ENCODE peak calls at places on chromosomes 12 and 14, in ten cellular contexts. H is transverse colon, V is pancreas, G is HepG2, E is thyroid gland, C is heart right ventricle, F is HCT116, Q is bronchial epithelial cell, B is GM12865, N is HFF-Myc. A is an unnamed sample.

GRCh38 chr12:92759634-92760268 is 57.0 kb downstream of the PLEKHG7 start:
- DNase-seq in B (no peak), Q (peak), G (no peak), E (no peak), N (peak), C (no peak), F (peak), H (no peak), V (no peak), A (peak)

GRCh38 chr12:30796508-30796780 is 41.7 kb upstream of the CAPRIN2 start:
- DNase-seq in N (no peak), V (peak), G (no peak), E (peak), H (peak), C (peak), Q (no peak), F (no peak), B (no peak), A (no peak)

GRCh38 chr14:61103541-61104339 is 122.7 kb downstream of the SLC38A6 start:
- DNase-seq in V (no peak), H (peak), B (peak), E (no peak), N (peak), G (peak), F (peak), Q (peak), C (no peak), A (peak)

GRCh38 chr14:57963071-57963470 is 97.2 kb upstream of the SLC35F4 start:
- DNase-seq in V (no peak), E (no peak), C (no peak), B (no peak), Q (no peak), H (no peak), N (no peak), F (no peak), G (peak), A (no peak)

GRCh38 chr14:74855945-74856344 is 20.0 kb downstream of the PROX2 start:
- DNase-seq in G (no peak), V (no peak), E (no peak), H (no peak), Q (no peak), F (no peak), C (no peak), N (no peak), B (no peak), A (no peak)

GRCh38 chr14:36151335-36151734 is 25.2 kb downstream of the PTCSC3 start:
- DNase-seq in V (no peak), Q (no peak), H (no peak), F (no peak), B (no peak), E (no peak), C (no peak), G (no peak), N (no peak), A (no peak)

GRCh38 chr12:106766393-106766826 is 8.1 kb upstream of the RIC8B start:
- DNase-seq in Q (no peak), N (no peak), G (no peak), B (no peak), F (no peak), E (peak), H (no peak), C (peak), V (no peak), A (no peak)

GRCh38 chr14:54194501-54194900 is 202.3 kb upstream of the CDKN3 start:
- DNase-seq in H (no peak), Q (no peak), E (no peak), B (no peak), C (no peak), N (no peak), F (no peak), V (no peak), G (no peak), A (no peak)

GRCh38 chr14:105847400-105847799 is 321.0 kb downstream of the TMEM121 start:
- DNase-seq in B (no peak), E (no peak), G (no peak), H (no peak), C (no peak), F (no peak), N (no peak), Q (no peak), V (no peak), A (no peak)

GRCh38 chr12:56129210-56129691 is 1.2 kb downstream of the ESYT1 start:
- DNase-seq in V (peak), C (peak), E (peak), G (no peak), N (no peak), Q (peak), B (peak), H (peak), F (no peak), A (no peak)

GRCh38 chr12:9687228-9687627 is 17.7 kb downstream of the CLEC2D start:
- DNase-seq in V (no peak), H (no peak), Q (peak), F (peak), G (no peak), C (no peak), E (no peak), N (peak), B (no peak), A (peak)

GRCh38 chr14:57389646-57390036 is 745 bp upstream of the NAA30 start:
- DNase-seq in F (no peak), Q (no peak), G (no peak), E (no peak), V (no peak), H (peak), C (no peak), N (no peak), B (no peak), A (no peak)

GRCh38 chr12:33575346-33575745 is 135.7 kb upstream of the SYT10 start:
- DNase-seq in Q (no peak), V (no peak), B (no peak), F (no peak), N (no peak), H (no peak), E (no peak), C (no peak), G (no peak), A (no peak)

GRCh38 chr12:80763874-80764273 is 47.2 kb downstream of the MYF5 start:
- DNase-seq in E (peak), C (no peak), B (peak), N (no peak), Q (peak), H (no peak), F (peak), G (peak), V (no peak), A (no peak)

GRCh38 chr14:37544407-37544806 is 50.6 kb downstream of the FOXA1 start:
- DNase-seq in H (peak), Q (no peak), V (no peak), B (no peak), G (no peak), C (no peak), N (no peak), E (no peak), F (no peak), A (no peak)

GRCh38 chr12:104958009-104958945 is at the start of gene SLC41A2:
- DNase-seq in H (peak), V (peak), E (peak), B (peak), F (peak), N (peak), C (peak), G (peak), Q (peak), A (peak)
- TF ChIP-seq CTCF in H (no peak), V (no peak), E (no peak), B (peak), F (no peak), N (no peak), C (peak), G (peak), Q (peak), A (peak)

GRCh38 chr14:52025952-52026510 is 36.7 kb downstream of the RTRAF start:
- DNase-seq in F (no peak), H (no peak), G (no peak), E (no peak), N (peak), V (no peak), Q (no peak), C (no peak), B (no peak), A (no peak)
- H3K4me3 ChIP-seq in F (no peak), H (no peak), G (no peak), E (no peak), N (no peak), V (no peak), Q (no peak), C (no peak), B (no peak), A (no peak)

DNA sequence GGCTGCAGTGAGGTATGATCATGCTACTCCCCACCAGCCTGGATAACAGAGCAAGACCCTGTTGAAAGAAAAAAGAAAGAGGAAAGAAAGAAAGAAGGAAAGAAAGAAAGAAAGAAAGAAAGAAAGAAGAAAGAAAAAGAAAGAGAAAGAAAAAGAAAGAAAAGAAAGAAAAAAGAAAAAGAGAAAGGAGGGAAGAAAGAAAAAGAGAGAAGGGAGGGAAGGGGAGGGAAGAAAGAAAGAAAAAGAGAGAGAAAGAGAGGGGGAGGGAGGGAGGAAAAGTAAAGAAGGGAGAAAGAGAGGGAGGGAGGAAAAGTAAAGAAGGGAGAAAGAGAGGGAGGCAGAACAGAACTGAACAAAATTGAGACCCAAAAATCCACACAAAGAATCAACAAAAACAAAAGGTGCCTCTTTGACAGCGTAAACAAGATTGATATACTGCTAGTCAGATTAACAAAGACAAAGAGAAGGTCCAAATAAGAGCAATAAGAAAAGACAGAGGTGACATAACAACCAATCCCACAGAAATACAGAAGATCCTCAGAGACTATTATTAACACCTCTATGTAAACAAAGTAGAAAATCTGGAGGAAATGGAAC is 293.9 kb upstream of the AMIGO2 start:
- DNase-seq in F (no peak), E (no peak), V (no peak), B (no peak), N (no peak), C (no peak), Q (no peak), H (no peak), G (no peak), A (no peak)
- TF ChIP-seq CTCF in F (no peak), E (no peak), V (no peak), B (no peak), N (no peak), C (no peak), Q (no peak), H (no peak), G (no peak), A (no peak)

GRCh38 chr14:81868172-81868571 is 334.5 kb upstream of the SEL1L start:
- DNase-seq in G (no peak), E (no peak), N (no peak), Q (no peak), V (no peak), B (no peak), F (no peak), H (no peak), C (no peak), A (no peak)
- H3K4me3 ChIP-seq in G (no peak), E (no peak), N (no peak), Q (no peak), V (no peak), B (no peak), F (no peak), H (no peak), C (no peak), A (no peak)

GRCh38 chr14:106874365-106874764 is 1348.0 kb downstream of the TMEM121 start:
- DNase-seq in V (no peak), Q (no peak), E (no peak), F (no peak), H (no peak), C (no peak), B (peak), G (no peak), N (no peak), A (no peak)

GRCh38 chr14:106876711-106877110 is 1350.3 kb downstream of the TMEM121 start:
- DNase-seq in G (no peak), E (no peak), V (no peak), B (no peak), F (no peak), Q (no peak), H (no peak), C (no peak), N (no peak), A (no peak)

GRCh38 chr14:106877527-106877926 is 1351.1 kb downstream of the TMEM121 start:
- DNase-seq in G (no peak), C (no peak), Q (no peak), F (no peak), N (no peak), V (no peak), B (no peak), E (no peak), H (no peak), A (peak)

GRCh38 chr14:106872619-106873446 is 1346.5 kb downstream of the TMEM121 start:
- DNase-seq in G (peak), E (peak), Q (peak), C (peak), V (peak), F (no peak), N (no peak), B (peak), H (peak), A (no peak)

DNA sequence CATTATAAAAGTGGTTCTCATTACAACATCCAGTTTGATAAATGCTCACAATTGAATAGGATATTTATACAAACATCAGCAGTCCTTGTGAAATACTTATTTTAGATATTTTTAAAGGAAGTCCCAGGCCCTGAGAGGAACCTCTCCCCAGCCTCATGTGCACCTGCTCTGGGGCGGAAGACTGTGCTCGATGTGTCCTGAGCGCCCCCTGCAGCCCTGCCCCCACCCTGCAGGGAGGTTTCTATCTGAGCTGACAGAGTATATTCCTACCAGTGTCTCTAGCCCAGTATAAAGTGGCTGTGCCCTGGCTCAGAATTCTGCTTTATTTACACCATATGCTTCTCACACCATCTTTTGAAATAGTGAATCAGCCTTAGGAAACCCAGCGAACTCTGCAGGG is 1349.1 kb downstream of the TMEM121 start:
- DNase-seq in V (peak), N (no peak), G (no peak), F (no peak), E (no peak), C (peak), Q (no peak), B (peak), H (peak), A (no peak)
- TF ChIP-seq CTCF in V (no peak), N (no peak), G (peak), F (no peak), E (no peak), C (peak), Q (peak), B (peak), H (peak), A (peak)